ENCODE peak calls at places on chromosomes 4 and X, in four cellular contexts. M, D, P and F are unnamed samples.

GRCh38 chr4:175504316-175504715 is 307.7 kb downstream of the GPM6A start:
- DNase-seq in P (no peak), D (no peak), M (no peak), F (no peak)

GRCh38 chr4:79576480-79576803 is 168.4 kb upstream of the GK2 start:
- DNase-seq in D (peak), P (no peak), M (peak), F (peak)

GRCh38 chr4:184355111-184355604 is 119.2 kb downstream of the IRF2 start:
- DNase-seq in D (peak), M (no peak), P (no peak), F (no peak)

GRCh38 chr4:1113311-1114009 is at the start of gene RNF212:
- DNase-seq in M (no peak), P (no peak), D (peak), F (peak)

GRCh38 chr4:77881460-77882295 is 19.0 kb downstream of the MRPL1 start:
- DNase-seq in D (no peak), P (no peak), M (no peak), F (no peak)

GRCh38 chr4:88442636-88443260 is 14.2 kb upstream of the HERC5 start:
- DNase-seq in M (no peak), P (no peak), D (no peak), F (no peak)

GRCh38 chr4:168981460-168981859 is 28.6 kb downstream of the CBR4 start:
- DNase-seq in P (no peak), D (no peak), M (no peak), F (no peak)

GRCh38 chrX:47112316-47112954 is 32.1 kb downstream of the NDUFB11 start:
- DNase-seq in P (no peak), M (no peak), D (no peak), F (no peak)

GRCh38 chr4:105022811-105023667 is 123.6 kb upstream of the TET2 start:
- DNase-seq in P (no peak), D (no peak), M (no peak), F (no peak)

GRCh38 chr4:6360385-6360784 is 90.7 kb downstream of the WFS1 start:
- DNase-seq in D (no peak), P (no peak), M (peak), F (peak)

GRCh38 chrX:47245156-47245555 is 12.3 kb downstream of the USP11 start:
- DNase-seq in M (no peak), P (no peak), D (no peak), F (peak)

GRCh38 chrX:16239211-16239610 is 71.9 kb downstream of the MAGEB17 start:
- DNase-seq in M (no peak), P (peak), D (no peak), F (no peak)

GRCh38 chrX:119187298-119187697 is 48.8 kb upstream of the PGRMC1 start:
- DNase-seq in D (no peak), P (no peak), M (no peak), F (no peak)

GRCh38 chrX:97766496-97767095 is 882.9 kb downstream of the RPA4 start:
- DNase-seq in D (no peak), M (no peak), P (no peak), F (no peak)

GRCh38 chrX:16786791-16787735 is 797 bp downstream of the TXLNG start:
- DNase-seq in M (peak), P (no peak), D (peak), F (peak)

GRCh38 chrX:148991502-148991901 is 491.1 kb downstream of the AFF2 start:
- DNase-seq in D (no peak), P (no peak), M (no peak), F (no peak)

GRCh38 chr4:24700118-24700517 is 95.3 kb upstream of the SOD3 start:
- DNase-seq in M (no peak), P (no peak), D (no peak), F (no peak)

GRCh38 chr4:108210989-108211725 is 42.4 kb upstream of the LEF1 start:
- DNase-seq in D (no peak), P (no peak), M (no peak), F (no peak)

GRCh38 chr4:123477804-123478209 is 81.2 kb downstream of the SPRY1 start:
- DNase-seq in D (peak), M (no peak), P (no peak), F (no peak)

GRCh38 chrX:118571829-118572228 is 76.2 kb downstream of the DOCK11 start:
- DNase-seq in M (no peak), D (no peak), P (no peak), F (no peak)

GRCh38 chr4:182495986-182496385 is 252.8 kb downstream of the TENM3 start:
- DNase-seq in P (no peak), D (no peak), M (no peak), F (no peak)

GRCh38 chrX:130772313-130773140 is 130.5 kb downstream of the ENOX2 start:
- DNase-seq in M (peak), P (no peak), D (no peak), F (no peak)

GRCh38 chr4:81839347-81840042 is 367.8 kb upstream of the RASGEF1B start:
- DNase-seq in P (no peak), D (no peak), M (peak), F (no peak)

GRCh38 chrX:123835661-123836371 is 24.0 kb upstream of the XIAP start:
- DNase-seq in D (no peak), M (no peak), P (no peak), F (no peak)

GRCh38 chrX:122475306-122475705 is 708.8 kb upstream of the GRIA3 start:
- DNase-seq in P (no peak), D (no peak), M (no peak), F (no peak)

GRCh38 chr4:56261027-56261426 is 126.3 kb downstream of the AASDH start:
- DNase-seq in D (no peak), M (no peak), P (no peak), F (no peak)

GRCh38 chr4:81405900-81406401 is 65.8 kb downstream of the RASGEF1B start:
- DNase-seq in M (peak), D (peak), P (peak), F (peak)

GRCh38 chr4:22485751-22486150 is 30.1 kb downstream of the ADGRA3 start:
- DNase-seq in M (peak), P (no peak), D (no peak), F (no peak)

GRCh38 chrX:39777623-39778025 is 320.1 kb downstream of the BCOR start:
- DNase-seq in D (no peak), M (no peak), P (no peak), F (no peak)

GRCh38 chr4:85932371-85933305 is 427.2 kb downstream of the MAPK10 start:
- DNase-seq in P (no peak), D (no peak), M (peak), F (no peak)

GRCh38 chr4:53653484-53654053 is 62.3 kb upstream of the LNX1 start:
- DNase-seq in D (no peak), M (peak), P (peak), F (no peak)

GRCh38 chr4:6404611-6405416 is 67.6 kb downstream of the PPP2R2C start:
- DNase-seq in M (no peak), D (no peak), P (no peak), F (no peak)

GRCh38 chr4:125085-125820 is 952 bp downstream of the ZNF718 start:
- DNase-seq in D (peak), P (no peak), M (peak), F (peak)

GRCh38 chr4:78689224-78689623 is 86.9 kb upstream of the BMP2K start:
- DNase-seq in P (no peak), M (no peak), D (no peak), F (no peak)

GRCh38 chr4:76377922-76378321 is 43.0 kb downstream of the CCDC158 start:
- DNase-seq in P (peak), D (peak), M (no peak), F (no peak)